ENCODE peak calls at places on chromosomes 12 and 14, in ten cellular contexts. Z is iPS DF 6.9; P is NCI-H460; V is NCI-H446; Y is EL; G is SJSA1; F is HEK293T; I is C1 segment of cervical spinal cord; E is left colon; C is activated effector memory CD4-positive, alpha-beta T cell treated with Interleukin-2 at 50 U/mL for 16 hours. A is an unnamed sample.
A peak's percentile ranks its signal among the peaks of the same experiment; 100 is the strongest.

GRCh38 chr14:65387171-65387570 is 25.4 kb upstream of the FUT8 start:
- DNase-seq in Z (no peak), P (no peak), V (no peak), Y (no peak), G (no peak), F (no peak), I (no peak), E (no peak), C (no peak), A (no peak)

GRCh38 chr12:122422769-122423257 is 344 bp upstream of the CLIP1 start:
- DNase-seq in Z (no peak), P (peak; percentile 68), V (peak; percentile 24), Y (peak; percentile 74), G (peak; percentile 53), F (no peak), I (no peak), E (peak; percentile 33), C (peak; percentile 21), A (no peak)

GRCh38 chr12:6868211-6869048 is 1.1 kb downstream of the TPI1 start:
- DNase-seq in Z (no peak), P (no peak), V (no peak), Y (peak; percentile 28), G (no peak), F (no peak), I (no peak), E (no peak), C (no peak), A (no peak)

GRCh38 chr12:52037248-52037861 is 13.9 kb upstream of the NR4A1 start:
- DNase-seq in Z (no peak), P (no peak), V (no peak), Y (peak; percentile 51), G (peak; percentile 69), F (peak; percentile 52), I (no peak), E (no peak), C (no peak), A (no peak)

GRCh38 chr12:18224745-18225144 is 36.6 kb upstream of the PIK3C2G start:
- DNase-seq in Z (no peak), P (peak; percentile 41), V (peak; percentile 64), Y (peak; percentile 47), G (no peak), F (peak; percentile 17), I (no peak), E (no peak), C (no peak), A (no peak)

GRCh38 chr12:6967548-6968100 is 2.8 kb downstream of the PHB2 start:
- DNase-seq in Z (no peak), P (no peak), V (no peak), Y (no peak), G (no peak), F (no peak), I (no peak), E (no peak), C (no peak), A (no peak)

GRCh38 chr14:20516921-20517320 is 11.6 kb downstream of the RNASE10 start:
- DNase-seq in Z (no peak), P (no peak), V (no peak), Y (peak; percentile 40), G (no peak), F (no peak), I (no peak), E (no peak), C (no peak), A (no peak)

GRCh38 chr12:15212877-15213276 is 8.3 kb downstream of the RERG start:
- DNase-seq in Z (no peak), P (no peak), V (peak; percentile 64), Y (no peak), G (no peak), F (peak; percentile 19), I (no peak), E (no peak), C (no peak), A (no peak)

GRCh38 chr14:77485901-77486678 is 12.5 kb downstream of the ISM2 start:
- DNase-seq in Z (no peak), P (no peak), V (no peak), Y (peak; percentile 75), G (no peak), F (no peak), I (no peak), E (no peak), C (no peak), A (no peak)

GRCh38 chr12:11553871-11554533 is 95.5 kb upstream of the ETV6 start:
- DNase-seq in Z (peak; percentile 18), P (peak; percentile 36), V (peak; percentile 43), Y (peak; percentile 59), G (no peak), F (peak; percentile 73), I (no peak), E (peak; percentile 55), C (no peak), A (peak; percentile 38)

GRCh38 chr12:47408171-47408871 is 297.5 kb downstream of the RPAP3 start:
- DNase-seq in Z (no peak), P (no peak), V (no peak), Y (no peak), G (no peak), F (no peak), I (no peak), E (no peak), C (peak; percentile 18), A (peak; percentile 42)

GRCh38 chr12:52232916-52233461 is at the start of gene KRT7:
- DNase-seq in Z (no peak), P (no peak), V (no peak), Y (peak; percentile 30), G (no peak), F (no peak), I (no peak), E (no peak), C (no peak), A (no peak)

GRCh38 chr14:77065851-77066554 is 32.1 kb upstream of the CIPC start:
- DNase-seq in Z (no peak), P (no peak), V (no peak), Y (no peak), G (no peak), F (no peak), I (no peak), E (no peak), C (no peak), A (no peak)

GRCh38 chr14:51573607-51574006 is 78.1 kb upstream of the FRMD6 start:
- DNase-seq in Z (no peak), P (no peak), V (no peak), Y (no peak), G (no peak), F (no peak), I (no peak), E (no peak), C (no peak), A (no peak)

GRCh38 chr14:32073537-32074189 is 3.4 kb upstream of the ARHGAP5 start:
- DNase-seq in Z (no peak), P (peak; percentile 82), V (peak; percentile 92), Y (peak; percentile 82), G (peak; percentile 50), F (peak; percentile 42), I (no peak), E (peak; percentile 30), C (no peak), A (peak; percentile 10)

GRCh38 chr12:102694913-102695312 is 214.6 kb upstream of the IGF1 start:
- DNase-seq in Z (no peak), P (no peak), V (no peak), Y (no peak), G (no peak), F (no peak), I (no peak), E (no peak), C (no peak), A (no peak)

GRCh38 chr14:100662850-100663527 is 63.7 kb upstream of the DLK1 start:
- DNase-seq in Z (no peak), P (peak; percentile 69), V (peak; percentile 78), Y (peak; percentile 57), G (no peak), F (peak; percentile 85), I (no peak), E (peak; percentile 72), C (peak; percentile 33), A (peak; percentile 64)

GRCh38 chr14:24673534-24674203 is 39.7 kb upstream of the GZMB start:
- DNase-seq in Z (no peak), P (no peak), V (no peak), Y (no peak), G (no peak), F (no peak), I (no peak), E (no peak), C (peak; percentile 55), A (peak; percentile 48)

A was measured in CD8-positive, alpha-beta T cell.